ENCODE peak calls at places on chromosomes 1 and 21, in seven cellular contexts. One of them, this sample, is unnamed.

GRCh38 chr1:91511386-91511785 is 10.7 kb downstream of the CDC7 start:
- DNase-seq in lung: no peak
- DNase-seq in left ventricle myocardium inferior: no peak
- DNase-seq in heart left ventricle: no peak
- DNase-seq in lower lobe of right lung: no peak
- DNase-seq in heart right ventricle: no peak
- DNase-seq in naive thymus-derived CD4-positive, alpha-beta T cell: peak; percentile 41
- DNase-seq in this sample: no peak

GRCh38 chr1:198597690-198598430 is 41.0 kb upstream of the PTPRC start:
- DNase-seq in lung: no peak
- DNase-seq in left ventricle myocardium inferior: no peak
- DNase-seq in heart left ventricle: no peak
- DNase-seq in lower lobe of right lung: no peak
- DNase-seq in heart right ventricle: no peak
- DNase-seq in naive thymus-derived CD4-positive, alpha-beta T cell: no peak
- DNase-seq in this sample: no peak

GRCh38 chr1:30908446-30908885 is at the start of gene SDC3:
- DNase-seq in lung: no peak
- DNase-seq in left ventricle myocardium inferior: peak; percentile 32
- DNase-seq in heart left ventricle: peak; percentile 40
- DNase-seq in lower lobe of right lung: no peak
- DNase-seq in heart right ventricle: peak; percentile 48
- DNase-seq in naive thymus-derived CD4-positive, alpha-beta T cell: no peak
- DNase-seq in this sample: no peak

GRCh38 chr1:23801876-23802275 is 1.3 kb upstream of the GALE start:
- DNase-seq in lung: no peak
- DNase-seq in left ventricle myocardium inferior: no peak
- DNase-seq in heart left ventricle: no peak
- DNase-seq in lower lobe of right lung: no peak
- DNase-seq in heart right ventricle: no peak
- DNase-seq in naive thymus-derived CD4-positive, alpha-beta T cell: no peak
- DNase-seq in this sample: peak; percentile 60

GRCh38 chr1:186888367-186888766 is 59.6 kb downstream of the PLA2G4A start:
- DNase-seq in lung: no peak
- DNase-seq in left ventricle myocardium inferior: no peak
- DNase-seq in heart left ventricle: no peak
- DNase-seq in lower lobe of right lung: no peak
- DNase-seq in heart right ventricle: no peak
- DNase-seq in naive thymus-derived CD4-positive, alpha-beta T cell: no peak
- DNase-seq in this sample: no peak

GRCh38 chr1:97599447-97599846 is 321.4 kb downstream of the DPYD start:
- DNase-seq in lung: no peak
- DNase-seq in left ventricle myocardium inferior: no peak
- DNase-seq in heart left ventricle: no peak
- DNase-seq in lower lobe of right lung: no peak
- DNase-seq in heart right ventricle: no peak
- DNase-seq in naive thymus-derived CD4-positive, alpha-beta T cell: no peak
- DNase-seq in this sample: no peak

GRCh38 chr1:62295921-62296451 is 23.2 kb downstream of the KANK4 start:
- DNase-seq in lung: no peak
- DNase-seq in left ventricle myocardium inferior: no peak
- DNase-seq in heart left ventricle: no peak
- DNase-seq in lower lobe of right lung: no peak
- DNase-seq in heart right ventricle: no peak
- DNase-seq in naive thymus-derived CD4-positive, alpha-beta T cell: peak; percentile 63
- DNase-seq in this sample: no peak

GRCh38 chr1:151158311-151158710 is 1.9 kb downstream of the TNFAIP8L2 start:
- DNase-seq in lung: no peak
- DNase-seq in left ventricle myocardium inferior: no peak
- DNase-seq in heart left ventricle: no peak
- DNase-seq in lower lobe of right lung: no peak
- DNase-seq in heart right ventricle: no peak
- DNase-seq in naive thymus-derived CD4-positive, alpha-beta T cell: peak; percentile 19
- DNase-seq in this sample: no peak

GRCh38 chr1:89198500-89199072 is at the start of gene GBP4:
- DNase-seq in lung: peak; percentile 30
- DNase-seq in left ventricle myocardium inferior: peak; percentile 25
- DNase-seq in heart left ventricle: peak; percentile 52
- DNase-seq in lower lobe of right lung: peak; percentile 64
- DNase-seq in heart right ventricle: peak; percentile 37
- DNase-seq in naive thymus-derived CD4-positive, alpha-beta T cell: peak; percentile 44
- DNase-seq in this sample: peak; percentile 51

GRCh38 chr1:224616761-224617409 is 768 bp downstream of the CNIH3 start:
- DNase-seq in lung: no peak
- DNase-seq in left ventricle myocardium inferior: no peak
- DNase-seq in heart left ventricle: no peak
- DNase-seq in lower lobe of right lung: no peak
- DNase-seq in heart right ventricle: no peak
- DNase-seq in naive thymus-derived CD4-positive, alpha-beta T cell: no peak
- DNase-seq in this sample: no peak

GRCh38 chr1:240973875-240974274 is 361.9 kb upstream of the GREM2 start:
- DNase-seq in lung: no peak
- DNase-seq in left ventricle myocardium inferior: no peak
- DNase-seq in heart left ventricle: no peak
- DNase-seq in lower lobe of right lung: no peak
- DNase-seq in heart right ventricle: no peak
- DNase-seq in naive thymus-derived CD4-positive, alpha-beta T cell: no peak
- DNase-seq in this sample: no peak

GRCh38 chr1:16903054-16903453 is 7.3 kb downstream of the RNU1-2 start:
- DNase-seq in lung: no peak
- DNase-seq in left ventricle myocardium inferior: no peak
- DNase-seq in heart left ventricle: no peak
- DNase-seq in lower lobe of right lung: no peak
- DNase-seq in heart right ventricle: no peak
- DNase-seq in naive thymus-derived CD4-positive, alpha-beta T cell: no peak
- DNase-seq in this sample: no peak

GRCh38 chr1:178528963-178529355 is 16.1 kb downstream of the TEX35 start:
- DNase-seq in lung: no peak
- DNase-seq in left ventricle myocardium inferior: no peak
- DNase-seq in heart left ventricle: no peak
- DNase-seq in lower lobe of right lung: no peak
- DNase-seq in heart right ventricle: no peak
- DNase-seq in naive thymus-derived CD4-positive, alpha-beta T cell: no peak
- DNase-seq in this sample: no peak

GRCh38 chr1:89130716-89131115 is 4.8 kb upstream of the GBP2 start:
- DNase-seq in lung: no peak
- DNase-seq in left ventricle myocardium inferior: no peak
- DNase-seq in heart left ventricle: no peak
- DNase-seq in lower lobe of right lung: no peak
- DNase-seq in heart right ventricle: no peak
- DNase-seq in naive thymus-derived CD4-positive, alpha-beta T cell: no peak
- DNase-seq in this sample: no peak

GRCh38 chr1:151773698-151774097 is 10.4 kb upstream of the MRPL9 start:
- DNase-seq in lung: no peak
- DNase-seq in left ventricle myocardium inferior: no peak
- DNase-seq in heart left ventricle: no peak
- DNase-seq in lower lobe of right lung: no peak
- DNase-seq in heart right ventricle: no peak
- DNase-seq in naive thymus-derived CD4-positive, alpha-beta T cell: no peak
- DNase-seq in this sample: no peak

GRCh38 chr1:90721210-90722194 is 4.4 kb upstream of the BARHL2 start:
- DNase-seq in lung: no peak
- DNase-seq in left ventricle myocardium inferior: no peak
- DNase-seq in heart left ventricle: no peak
- DNase-seq in lower lobe of right lung: no peak
- DNase-seq in heart right ventricle: peak; percentile 61
- DNase-seq in naive thymus-derived CD4-positive, alpha-beta T cell: no peak
- DNase-seq in this sample: peak; percentile 57

GRCh38 chr21:38351176-38351959 is 94.6 kb downstream of the KCNJ15 start:
- DNase-seq in lung: no peak
- DNase-seq in left ventricle myocardium inferior: no peak
- DNase-seq in heart left ventricle: no peak
- DNase-seq in lower lobe of right lung: no peak
- DNase-seq in heart right ventricle: no peak
- DNase-seq in naive thymus-derived CD4-positive, alpha-beta T cell: no peak
- DNase-seq in this sample: no peak

GRCh38 chr1:207868769-207869721 is 41.9 kb downstream of the CD34 start:
- DNase-seq in lung: peak; percentile 77
- DNase-seq in left ventricle myocardium inferior: peak; percentile 85
- DNase-seq in heart left ventricle: peak; percentile 87
- DNase-seq in lower lobe of right lung: peak; percentile 86
- DNase-seq in heart right ventricle: peak; percentile 87
- DNase-seq in naive thymus-derived CD4-positive, alpha-beta T cell: peak; percentile 77
- DNase-seq in this sample: peak; percentile 86

GRCh38 chr1:35857830-35858229 is 25.2 kb upstream of the AGO1 start:
- DNase-seq in lung: no peak
- DNase-seq in left ventricle myocardium inferior: no peak
- DNase-seq in heart left ventricle: no peak
- DNase-seq in lower lobe of right lung: no peak
- DNase-seq in heart right ventricle: no peak
- DNase-seq in naive thymus-derived CD4-positive, alpha-beta T cell: no peak
- DNase-seq in this sample: no peak

GRCh38 chr1:53332833-53333232 is 5.0 kb upstream of the LRP8 start:
- DNase-seq in lung: no peak
- DNase-seq in left ventricle myocardium inferior: no peak
- DNase-seq in heart left ventricle: no peak
- DNase-seq in lower lobe of right lung: no peak
- DNase-seq in heart right ventricle: no peak
- DNase-seq in naive thymus-derived CD4-positive, alpha-beta T cell: no peak
- DNase-seq in this sample: no peak

GRCh38 chr1:41425369-41425768 is 59.1 kb downstream of the EDN2 start:
- DNase-seq in lung: no peak
- DNase-seq in left ventricle myocardium inferior: no peak
- DNase-seq in heart left ventricle: no peak
- DNase-seq in lower lobe of right lung: no peak
- DNase-seq in heart right ventricle: no peak
- DNase-seq in naive thymus-derived CD4-positive, alpha-beta T cell: no peak
- DNase-seq in this sample: no peak

GRCh38 chr1:42938596-42939184 is 20.0 kb downstream of the SLC2A1 start:
- DNase-seq in lung: no peak
- DNase-seq in left ventricle myocardium inferior: no peak
- DNase-seq in heart left ventricle: no peak
- DNase-seq in lower lobe of right lung: peak; percentile 45
- DNase-seq in heart right ventricle: no peak
- DNase-seq in naive thymus-derived CD4-positive, alpha-beta T cell: no peak
- DNase-seq in this sample: peak; percentile 37
- H3K4me1 ChIP-seq in lung: peaks cover 18% of the 10 kb centered on the region
- H3K4me1 ChIP-seq in left ventricle myocardium inferior: peaks cover 80% of the 10 kb centered on the region
- H3K4me1 ChIP-seq in heart left ventricle: peaks cover 26% of the 10 kb centered on the region
- H3K4me1 ChIP-seq in lower lobe of right lung: peaks cover 99% of the 10 kb centered on the region
- H3K4me1 ChIP-seq in heart right ventricle: peaks cover 92% of the 10 kb centered on the region
- H3K4me1 ChIP-seq in naive thymus-derived CD4-positive, alpha-beta T cell: peaks cover 82% of the 10 kb centered on the region
- H3K4me1 ChIP-seq in this sample: peaks cover 87% of the 10 kb centered on the region

DNA sequence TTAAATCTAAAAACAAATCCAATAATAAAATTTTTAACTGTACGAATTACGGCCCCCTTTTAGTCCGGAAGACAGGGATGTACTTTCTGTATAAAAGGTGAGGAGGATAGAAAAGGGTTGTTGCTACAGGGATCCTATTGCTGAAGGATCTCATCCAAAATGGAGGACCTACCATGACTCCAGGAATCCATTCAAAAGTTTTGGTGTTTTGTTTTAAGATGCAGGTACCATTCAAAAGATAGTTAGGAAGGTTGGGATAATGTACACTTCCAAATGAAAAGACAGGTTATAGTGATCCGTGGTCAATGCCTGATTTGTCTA is 1.3 kb upstream of the ENAH start:
- DNase-seq in lung: no peak
- DNase-seq in left ventricle myocardium inferior: no peak
- DNase-seq in heart left ventricle: no peak
- DNase-seq in lower lobe of right lung: no peak
- DNase-seq in heart right ventricle: no peak
- DNase-seq in naive thymus-derived CD4-positive, alpha-beta T cell: no peak
- DNase-seq in this sample: no peak
- H3K4me3 ChIP-seq in lung: no peak overlapping the region
- H3K4me3 ChIP-seq in left ventricle myocardium inferior: peak overlapping the region; percentile 91
- H3K4me3 ChIP-seq in heart left ventricle: peak overlapping the region; percentile 89
- H3K4me3 ChIP-seq in lower lobe of right lung: peak overlapping the region; percentile 82
- H3K4me3 ChIP-seq in heart right ventricle: peak overlapping the region; percentile 96
- H3K4me3 ChIP-seq in naive thymus-derived CD4-positive, alpha-beta T cell: peak overlapping the region; percentile 58
- H3K4me3 ChIP-seq in this sample: no peak overlapping the region

GRCh38 chr21:25296239-25296638 is 311.0 kb downstream of the MRPL39 start:
- DNase-seq in lung: peak; percentile 80
- DNase-seq in left ventricle myocardium inferior: no peak
- DNase-seq in heart left ventricle: no peak
- DNase-seq in lower lobe of right lung: peak; percentile 54
- DNase-seq in heart right ventricle: no peak
- DNase-seq in naive thymus-derived CD4-positive, alpha-beta T cell: no peak
- DNase-seq in this sample: no peak

GRCh38 chr21:25297117-25297516 is 310.2 kb downstream of the MRPL39 start:
- DNase-seq in lung: no peak
- DNase-seq in left ventricle myocardium inferior: no peak
- DNase-seq in heart left ventricle: no peak
- DNase-seq in lower lobe of right lung: no peak
- DNase-seq in heart right ventricle: no peak
- DNase-seq in naive thymus-derived CD4-positive, alpha-beta T cell: no peak
- DNase-seq in this sample: no peak

GRCh38 chr21:25300632-25301031 is 306.6 kb downstream of the MRPL39 start:
- DNase-seq in lung: no peak
- DNase-seq in left ventricle myocardium inferior: no peak
- DNase-seq in heart left ventricle: no peak
- DNase-seq in lower lobe of right lung: no peak
- DNase-seq in heart right ventricle: no peak
- DNase-seq in naive thymus-derived CD4-positive, alpha-beta T cell: no peak
- DNase-seq in this sample: no peak

DNA sequence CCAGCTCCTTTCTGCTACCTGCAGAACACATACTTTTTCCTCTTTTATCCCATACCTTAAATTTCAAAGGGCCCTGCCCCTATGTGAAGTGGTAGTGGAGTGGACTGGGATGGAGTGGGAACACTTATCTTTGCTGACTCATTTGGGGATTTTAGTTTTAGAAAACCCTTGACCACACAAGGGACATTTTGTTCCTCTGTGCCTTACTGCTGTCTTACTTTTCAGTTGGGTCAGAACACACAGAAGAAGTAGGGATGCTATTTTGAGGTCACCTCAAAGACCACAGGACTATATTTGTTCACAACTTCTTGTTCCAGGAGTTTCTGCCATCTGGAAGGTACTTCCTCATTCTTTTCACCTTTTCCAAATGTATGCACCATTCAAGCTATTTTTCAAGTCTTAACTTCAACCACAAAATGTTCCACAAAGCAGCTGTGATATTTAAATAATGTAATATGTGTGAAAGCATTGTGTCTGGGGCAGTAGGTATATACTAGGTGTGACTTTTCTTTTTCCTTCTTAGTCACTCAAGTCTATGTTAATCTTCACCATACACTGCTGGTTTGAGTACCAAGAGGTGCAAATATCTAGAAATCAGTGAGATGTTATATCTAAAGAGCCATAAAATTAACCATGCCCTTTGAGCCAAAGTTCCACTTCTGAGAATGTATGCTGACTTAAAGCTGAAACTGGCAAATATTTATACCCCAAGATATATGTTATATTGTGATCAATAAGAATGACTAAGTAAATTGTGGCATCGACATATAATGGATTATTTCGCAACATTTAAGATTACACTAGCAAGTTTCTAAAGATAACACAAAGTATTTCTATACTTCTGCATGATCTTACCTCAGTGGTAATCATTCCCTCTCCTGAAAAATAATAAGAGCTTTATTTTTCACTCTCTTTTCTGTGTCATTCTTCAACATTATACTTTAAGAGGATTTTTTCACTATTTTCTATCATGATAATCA is 308.5 kb downstream of the MRPL39 start:
- DNase-seq in lung: peak; percentile 63
- DNase-seq in left ventricle myocardium inferior: no peak
- DNase-seq in heart left ventricle: no peak
- DNase-seq in lower lobe of right lung: no peak
- DNase-seq in heart right ventricle: no peak
- DNase-seq in naive thymus-derived CD4-positive, alpha-beta T cell: no peak
- DNase-seq in this sample: no peak
- H3K9me3 ChIP-seq in lung: peaks cover 2% of the 10 kb centered on the region
- H3K9me3 ChIP-seq in left ventricle myocardium inferior: peaks cover 9% of the 10 kb centered on the region
- H3K9me3 ChIP-seq in heart left ventricle: no peaks in the 10 kb centered on the region
- H3K9me3 ChIP-seq in lower lobe of right lung: no peaks in the 10 kb centered on the region
- H3K9me3 ChIP-seq in heart right ventricle: no peaks in the 10 kb centered on the region
- H3K9me3 ChIP-seq in naive thymus-derived CD4-positive, alpha-beta T cell: no peaks in the 10 kb centered on the region
- H3K9me3 ChIP-seq in this sample: no peaks in the 10 kb centered on the region

GRCh38 chr1:109620890-109621289 is 1.3 kb downstream of the AMPD2 start:
- DNase-seq in lung: peak; percentile 93
- DNase-seq in left ventricle myocardium inferior: peak; percentile 93
- DNase-seq in heart left ventricle: peak; percentile 96
- DNase-seq in lower lobe of right lung: peak; percentile 97
- DNase-seq in heart right ventricle: peak; percentile 93
- DNase-seq in naive thymus-derived CD4-positive, alpha-beta T cell: peak; percentile 95
- DNase-seq in this sample: peak; percentile 94
- H3K4me1 ChIP-seq in lung: no peaks in the 10 kb centered on the region
- H3K4me1 ChIP-seq in left ventricle myocardium inferior: peaks cover 68% of the 10 kb centered on the region
- H3K4me1 ChIP-seq in heart left ventricle: peaks cover 6% of the 10 kb centered on the region
- H3K4me1 ChIP-seq in lower lobe of right lung: peaks cover 68% of the 10 kb centered on the region
- H3K4me1 ChIP-seq in heart right ventricle: peaks cover 77% of the 10 kb centered on the region
- H3K4me1 ChIP-seq in naive thymus-derived CD4-positive, alpha-beta T cell: peaks cover 43% of the 10 kb centered on the region
- H3K4me1 ChIP-seq in this sample: peaks cover 21% of the 10 kb centered on the region